ENCODE peak calls at places on chromosomes 3 and 15, in four cellular contexts. M, R, E and Z are unnamed samples.

GRCh38 chr15:54660356-54660755 is 536.4 kb downstream of the RSL24D1 start:
- DNase-seq in M (no peak), E (no peak), R (no peak), Z (no peak)

GRCh38 chr3:50303038-50303815 is at the start of gene HYAL1:
- DNase-seq in M (no peak), R (no peak), E (no peak), Z (no peak)

GRCh38 chr3:99639579-99639978 is 1.2 kb downstream of the COL8A1 start:
- DNase-seq in E (no peak), M (no peak), R (no peak), Z (no peak)

GRCh38 chr3:9664119-9664751 is 14.9 kb downstream of the MTMR14 start:
- DNase-seq in R (no peak), E (no peak), M (no peak), Z (no peak)

GRCh38 chr3:197376020-197376419 is 77.6 kb upstream of the DLG1 start:
- DNase-seq in R (no peak), E (no peak), M (no peak), Z (no peak)

GRCh38 chr15:39869251-39869650 is 50.8 kb downstream of the GPR176 start:
- DNase-seq in M (no peak), R (no peak), E (no peak), Z (no peak)

GRCh38 chr3:161171639-161172552 is 49.2 kb upstream of the NMD3 start:
- DNase-seq in E (no peak), R (no peak), M (no peak), Z (no peak)

GRCh38 chr15:49137861-49138260 is 17.5 kb downstream of the COPS2 start:
- DNase-seq in M (no peak), E (no peak), R (no peak), Z (no peak)

GRCh38 chr3:124529826-124530571 is 200.3 kb upstream of the UMPS start:
- DNase-seq in R (no peak), E (no peak), M (no peak), Z (no peak)

GRCh38 chr15:89749951-89750559 is 994 bp downstream of the MESP1 start:
- DNase-seq in R (no peak), E (no peak), M (peak), Z (peak)